ENCODE peak calls at places on chromosomes 12 and 14, in nine cellular contexts. W, F, P, U, Q, S, A, E and I are unnamed samples.

GRCh38 chr12:110079477-110080400 is 31.4 kb upstream of the C12orf76 start:
- DNase-seq in P (peak), U (peak), W (no peak), A (no peak), E (peak), Q (no peak), S (peak), F (peak), I (no peak)

GRCh38 chr14:102525213-102526143 is 15.9 kb upstream of the ANKRD9 start:
- DNase-seq in U (no peak), P (peak), W (peak), Q (peak), F (no peak), E (no peak), A (no peak), S (no peak), I (peak)

GRCh38 chr12:2550470-2551090 is 244.2 kb upstream of the FKBP4 start:
- DNase-seq in F (no peak), A (no peak), E (no peak), W (no peak), P (peak), S (no peak), Q (no peak), U (no peak), I (no peak)

GRCh38 chr14:67461341-67461985 is 27.1 kb downstream of the TMEM229B start:
- DNase-seq in U (no peak), A (peak), P (peak), Q (peak), W (no peak), F (no peak), S (no peak), E (no peak), I (no peak)

GRCh38 chr14:22386924-22387775 is 201.9 kb downstream of the DAD1 start:
- DNase-seq in E (no peak), W (peak), P (peak), U (no peak), S (no peak), F (peak), A (no peak), Q (peak), I (peak)

GRCh38 chr12:113961921-113962710 is 4.0 kb downstream of the RBM19 start:
- DNase-seq in W (peak), P (peak), S (no peak), Q (peak), F (no peak), E (no peak), A (no peak), U (no peak), I (no peak)

GRCh38 chr14:81406863-81407262 is 6.7 kb upstream of the STON2 start:
- DNase-seq in P (peak), Q (peak), F (no peak), W (peak), E (no peak), S (no peak), U (no peak), A (no peak), I (peak)

GRCh38 chr14:94355191-94355794 is 32.2 kb upstream of the SERPINA6 start:
- DNase-seq in E (no peak), U (no peak), P (peak), F (no peak), S (no peak), A (no peak), W (peak), Q (no peak), I (no peak)

GRCh38 chr12:52454411-52455201 is 2.7 kb upstream of the KRT6B start:
- DNase-seq in A (no peak), F (no peak), Q (no peak), U (no peak), E (no peak), S (no peak), W (no peak), P (peak), I (no peak)

GRCh38 chr12:42981379-42981778 is 391.8 kb upstream of the PRICKLE1 start:
- DNase-seq in F (no peak), Q (peak), U (no peak), A (no peak), P (peak), W (peak), S (no peak), E (no peak), I (no peak)

GRCh38 chr12:89319111-89319510 is 33.2 kb downstream of the DUSP6 start:
- DNase-seq in W (peak), P (peak), S (no peak), A (no peak), U (no peak), F (no peak), E (no peak), Q (peak), I (no peak)

GRCh38 chr12:25130741-25131188 is 64.2 kb downstream of the DNAI7 start:
- DNase-seq in S (no peak), P (peak), U (no peak), F (no peak), Q (peak), W (peak), A (no peak), E (no peak), I (peak)